ENCODE peak calls at places on chromosomes 13 and 19, in four cellular contexts. Q is WTC11, Y is HepG2, O is K562. J is an unnamed sample.

GRCh38 chr13:34151885-34152284 is 333.9 kb downstream of the RFC3 start:
- DNase-seq in Q (no peak), Y (no peak), O (no peak), J (no peak)

GRCh38 chr13:93861818-93862217 is 617.7 kb downstream of the DCT start:
- DNase-seq in Q (no peak), Y (no peak), O (no peak), J (peak)

GRCh38 chr13:32938907-32939306 is 77.3 kb upstream of the KL start:
- DNase-seq in Q (no peak), Y (no peak), O (no peak), J (no peak)

GRCh38 chr19:40948580-40949299 is 42.3 kb upstream of the CYP2B6 start:
- DNase-seq in Q (no peak), Y (no peak), O (no peak), J (no peak)

GRCh38 chr19:37980419-37980975 is 73.5 kb downstream of the SIPA1L3 start:
- DNase-seq in Q (no peak), Y (no peak), O (no peak), J (no peak)

GRCh38 chr13:93158565-93158964 is 68.0 kb upstream of the GPC6 start:
- DNase-seq in Q (no peak), Y (no peak), O (no peak), J (no peak)

GRCh38 chr19:5308471-5309437 is 31.9 kb downstream of the PTPRS start:
- DNase-seq in Q (no peak), Y (no peak), O (peak), J (peak)

GRCh38 chr19:16876904-16877361 is 11.9 kb upstream of the F2RL3 start:
- DNase-seq in Q (no peak), Y (no peak), O (no peak), J (no peak)

GRCh38 chr19:3970313-3970807 is 539 bp downstream of the DAPK3 start:
- DNase-seq in Q (no peak), Y (no peak), O (no peak), J (no peak)

GRCh38 chr19:4258181-4258580 is 11.3 kb downstream of the YJU2 start:
- DNase-seq in Q (no peak), Y (no peak), O (no peak), J (no peak)

GRCh38 chr13:110329258-110329657 is 22.2 kb downstream of the COL4A2 start:
- DNase-seq in Q (no peak), Y (no peak), O (no peak), J (no peak)

GRCh38 chr19:55158848-55159793 is 1.6 kb upstream of the TNNI3 start:
- DNase-seq in Q (peak), Y (no peak), O (peak), J (no peak)

GRCh38 chr19:46786236-46787039 is 2.0 kb downstream of the SLC1A5 start:
- DNase-seq in Q (peak), Y (peak), O (peak), J (peak)

GRCh38 chr13:112890316-112891131 is 78.5 kb upstream of the MCF2L start:
- DNase-seq in Q (no peak), Y (no peak), O (no peak), J (no peak)

GRCh38 chr13:98657506-98658085 is 80.7 kb upstream of the STK24 start:
- DNase-seq in Q (no peak), Y (no peak), O (no peak), J (no peak)

GRCh38 chr19:8148410-8149231 is 771 bp downstream of the FBN3 start:
- DNase-seq in Q (peak), Y (no peak), O (peak), J (peak)

GRCh38 chr13:65656740-65657329 is 1573.3 kb downstream of the PCDH9 start:
- DNase-seq in Q (no peak), Y (no peak), O (no peak), J (no peak)

GRCh38 chr13:106533101-106533939 is 2.1 kb downstream of the EFNB2 start:
- DNase-seq in Q (peak), Y (peak), O (no peak), J (no peak)

GRCh38 chr19:47228168-47228936 is 2.6 kb downstream of the BBC3 start:
- DNase-seq in Q (peak), Y (peak), O (peak), J (no peak)

GRCh38 chr19:54416695-54417491 is 1.6 kb downstream of the TTYH1 start:
- DNase-seq in Q (peak), Y (no peak), O (no peak), J (no peak)

GRCh38 chr13:25085125-25085742 is 10.7 kb upstream of the PABPC3 start:
- DNase-seq in Q (peak), Y (peak), O (peak), J (peak)

GRCh38 chr13:111482126-111482525 is 161.7 kb downstream of the TEX29 start:
- DNase-seq in Q (no peak), Y (no peak), O (no peak), J (no peak)

GRCh38 chr19:6528544-6529121 is 2.2 kb upstream of the TNFSF9 start:
- DNase-seq in Q (peak), Y (peak), O (peak), J (no peak)

GRCh38 chr19:47582320-47582909 is 9.5 kb upstream of the ZNF541 start:
- DNase-seq in Q (no peak), Y (no peak), O (no peak), J (no peak)

GRCh38 chr13:80037505-80037888 is 303.4 kb downstream of the SPRY2 start:
- DNase-seq in Q (no peak), Y (no peak), O (no peak), J (no peak)

GRCh38 chr13:76878043-76878442 is 8.2 kb downstream of the KCTD12 start:
- DNase-seq in Q (no peak), Y (no peak), O (no peak), J (no peak)

GRCh38 chr13:76879876-76880270 is 6.3 kb downstream of the KCTD12 start:
- DNase-seq in Q (no peak), Y (no peak), O (no peak), J (no peak)

GRCh38 chr13:76875256-76875655 is 10.9 kb downstream of the KCTD12 start:
- DNase-seq in Q (no peak), Y (no peak), O (no peak), J (no peak)

GRCh38 chr13:76882431-76882830 is 3.8 kb downstream of the KCTD12 start:
- DNase-seq in Q (no peak), Y (no peak), O (no peak), J (no peak)

GRCh38 chr13:76879211-76879875 is 6.9 kb downstream of the KCTD12 start:
- DNase-seq in Q (no peak), Y (no peak), O (no peak), J (no peak)
- TF ChIP-seq ELF4 in Q (no peak), Y (no peak), O (no peak), J (no peak)

GRCh38 chr19:9711815-9712214 is 36.9 kb upstream of the ZNF562 start:
- DNase-seq in Q (no peak), Y (no peak), O (no peak), J (no peak)

GRCh38 chr19:9705836-9706235 is 30.9 kb upstream of the ZNF562 start:
- DNase-seq in Q (no peak), Y (no peak), O (no peak), J (no peak)

GRCh38 chr19:9709305-9709704 is 34.4 kb upstream of the ZNF562 start:
- DNase-seq in Q (no peak), Y (no peak), O (no peak), J (no peak)
- TF ChIP-seq ELF4 in Q (no peak), Y (no peak), O (no peak), J (no peak)

GRCh38 chr19:33090179-33090578 is 9.2 kb downstream of the GPATCH1 start:
- DNase-seq in Q (no peak), Y (no peak), O (no peak), J (no peak)
- TF ChIP-seq ELF4 in Q (no peak), Y (no peak), O (no peak), J (no peak)

DNA sequence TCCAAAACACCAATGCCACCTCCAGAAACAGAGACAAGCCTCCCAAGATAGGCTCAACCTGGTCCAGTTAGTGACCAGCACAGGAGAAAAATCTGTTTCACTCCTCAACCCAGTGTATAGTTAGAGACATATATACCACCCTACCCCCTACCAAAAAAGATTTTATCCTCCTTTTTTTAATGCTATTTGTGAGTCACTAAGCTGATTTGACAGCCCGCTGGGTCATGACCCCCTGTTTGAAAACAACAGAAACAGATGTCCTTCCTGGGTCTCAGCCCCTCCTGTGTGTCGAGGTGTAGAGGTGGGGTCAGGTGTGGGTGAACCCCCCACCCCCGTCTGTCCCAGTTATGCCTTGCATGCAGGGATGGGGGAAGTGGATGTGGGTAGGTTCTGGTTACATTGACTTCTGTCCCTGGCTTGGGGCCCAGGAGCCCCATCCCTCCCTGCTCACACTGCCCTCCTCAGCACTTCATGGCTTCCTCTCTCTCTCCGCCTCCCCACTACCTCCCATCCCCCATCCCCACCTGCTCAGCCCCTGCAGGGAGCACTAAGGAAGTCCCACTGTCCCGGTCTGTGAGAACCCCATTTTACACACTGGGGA is 14.0 kb upstream of the TOMM40 start:
- DNase-seq in Q (no peak), Y (no peak), O (no peak), J (no peak)
- TF ChIP-seq ELF4 in Q (no peak), Y (no peak), O (no peak), J (no peak)

GRCh38 chr13:75091185-75091584 is 390.8 kb downstream of the TBC1D4 start:
- DNase-seq in Q (no peak), Y (no peak), O (no peak), J (no peak)
- TF ChIP-seq ELF4 in Q (no peak), Y (no peak), O (no peak), J (no peak)

DNA sequence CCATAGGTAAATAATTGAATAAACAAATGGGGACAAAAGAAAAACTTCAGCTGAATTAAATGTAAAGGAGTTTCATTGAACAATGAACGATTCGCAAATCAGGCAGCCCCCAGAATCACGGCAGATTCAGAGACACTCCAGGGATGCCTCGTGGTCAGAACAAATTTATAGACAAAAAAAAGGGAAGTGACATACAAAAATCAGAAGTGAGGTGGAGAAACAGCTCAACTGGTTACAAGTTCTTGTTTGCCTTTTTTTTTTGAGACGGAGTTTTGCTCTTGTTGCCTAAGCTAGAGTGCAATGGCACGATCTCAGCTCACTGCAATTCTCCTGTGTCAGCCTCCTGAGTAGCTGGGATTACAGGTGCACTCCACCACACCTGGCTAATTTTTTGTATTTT is 5.7 kb downstream of the ZNF566 start:
- DNase-seq in Q (no peak), Y (no peak), O (no peak), J (no peak)
- TF ChIP-seq ELF4 in Q (no peak), Y (no peak), O (no peak), J (no peak)

GRCh38 chr19:42422092-42422575 is 5.1 kb downstream of the LIPE start:
- DNase-seq in Q (no peak), Y (no peak), O (no peak), J (no peak)

GRCh38 chr19:42423462-42424344 is 3.5 kb downstream of the LIPE start:
- DNase-seq in Q (peak), Y (no peak), O (no peak), J (peak)

GRCh38 chr19:42422576-42423461 is 4.4 kb downstream of the LIPE start:
- DNase-seq in Q (peak), Y (peak), O (no peak), J (no peak)

GRCh38 chr19:42424712-42425131 is 2.5 kb downstream of the LIPE start:
- DNase-seq in Q (peak), Y (peak), O (peak), J (no peak)

DNA sequence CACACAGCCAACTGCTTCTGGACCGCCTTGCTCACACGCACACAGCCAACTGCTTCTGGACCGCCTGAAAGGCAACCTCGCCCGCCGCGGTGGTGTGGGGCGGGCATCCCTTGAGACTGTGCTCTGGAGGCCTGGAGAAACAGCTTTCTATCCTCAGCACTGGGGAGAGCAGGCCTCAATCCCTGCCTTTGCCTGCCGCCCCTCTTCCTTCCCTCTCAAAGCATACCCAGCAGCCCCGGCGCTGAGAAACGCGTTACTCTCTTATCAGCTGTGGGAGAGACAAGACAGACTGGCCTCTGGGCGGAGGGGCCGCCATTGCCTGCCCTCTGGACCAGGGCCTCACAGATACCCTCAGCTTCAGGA is 2.9 kb downstream of the LIPE start:
- DNase-seq in Q (no peak), Y (no peak), O (peak), J (no peak)
- TF ChIP-seq ELF4 in Q (no peak), Y (no peak), O (no peak), J (no peak)

J was measured in HEK293T.